ENCODE peak calls at places on chromosomes 7 and 10, in seven cellular contexts. X, H, K, Z, G, S and W are unnamed samples.

GRCh38 chr10:128367807-128368206 is 241.6 kb upstream of the MKI67 start:
- DNase-seq in X (no peak), H (no peak), K (no peak), Z (no peak), G (no peak), S (no peak), W (no peak)

GRCh38 chr7:20199015-20199737 is 18.0 kb downstream of the MACC1 start:
- DNase-seq in X (no peak), H (peak), K (peak), Z (peak), G (peak), S (peak), W (no peak)

GRCh38 chr7:155130493-155130892 is 60.4 kb downstream of the HTR5A start:
- DNase-seq in X (no peak), H (no peak), K (no peak), Z (no peak), G (no peak), S (no peak), W (no peak)

GRCh38 chr10:30786131-30786530 is 156.6 kb upstream of the LYZL2 start:
- DNase-seq in X (no peak), H (no peak), K (no peak), Z (no peak), G (no peak), S (peak), W (no peak)

GRCh38 chr10:104406715-104407517 is 53.3 kb downstream of the CFAP58 start:
- DNase-seq in X (no peak), H (no peak), K (no peak), Z (peak), G (peak), S (peak), W (no peak)

GRCh38 chr7:154832557-154833138 is 170.3 kb downstream of the PAXIP1 start:
- DNase-seq in X (no peak), H (no peak), K (no peak), Z (no peak), G (no peak), S (no peak), W (peak)

GRCh38 chr10:63636812-63637211 is 115.6 kb downstream of the REEP3 start:
- DNase-seq in X (no peak), H (no peak), K (no peak), Z (no peak), G (no peak), S (no peak), W (no peak)

GRCh38 chr7:24346129-24346528 is 62.1 kb downstream of the NPY start:
- DNase-seq in X (no peak), H (no peak), K (no peak), Z (no peak), G (no peak), S (no peak), W (no peak)

GRCh38 chr7:12389089-12389700 is 14.5 kb downstream of the VWDE start:
- DNase-seq in X (no peak), H (peak), K (no peak), Z (peak), G (peak), S (peak), W (peak)

GRCh38 chr7:24905996-24906770 is 73.8 kb downstream of the OSBPL3 start:
- DNase-seq in X (no peak), H (no peak), K (no peak), Z (no peak), G (no peak), S (no peak), W (no peak)

GRCh38 chr10:97632949-97633884 is at the start of gene MORN4:
- DNase-seq in X (peak), H (peak), K (peak), Z (peak), G (peak), S (peak), W (peak)

GRCh38 chr10:97207131-97207530 is 21.4 kb upstream of the SLIT1 start:
- DNase-seq in X (no peak), H (no peak), K (no peak), Z (no peak), G (no peak), S (no peak), W (no peak)

GRCh38 chr7:28629216-28629848 is 217.0 kb downstream of the CREB5 start:
- DNase-seq in X (no peak), H (no peak), K (no peak), Z (peak), G (peak), S (peak), W (no peak)

GRCh38 chr7:135467207-135467711 is 42.6 kb downstream of the CNOT4 start:
- DNase-seq in X (no peak), H (no peak), K (no peak), Z (no peak), G (no peak), S (no peak), W (no peak)

GRCh38 chr10:125006921-125007391 is 65.0 kb downstream of the ZRANB1 start:
- DNase-seq in X (peak), H (peak), K (peak), Z (peak), G (peak), S (no peak), W (no peak)

GRCh38 chr7:132234751-132235150 is 341.5 kb downstream of the PLXNA4 start:
- DNase-seq in X (no peak), H (no peak), K (no peak), Z (peak), G (no peak), S (peak), W (no peak)

GRCh38 chr10:26621889-26622681 is 75.4 kb upstream of the PDSS1 start:
- DNase-seq in X (peak), H (peak), K (peak), Z (peak), G (no peak), S (peak), W (no peak)

GRCh38 chr10:31340343-31340742 is 21.3 kb downstream of the ZEB1 start:
- DNase-seq in X (no peak), H (no peak), K (no peak), Z (peak), G (no peak), S (no peak), W (no peak)

GRCh38 chr7:451255-452229 is 68.1 kb downstream of the PDGFA start:
- DNase-seq in X (peak), H (no peak), K (peak), Z (no peak), G (no peak), S (no peak), W (no peak)

GRCh38 chr10:107423903-107424302 is 259.4 kb upstream of the SORCS1 start:
- DNase-seq in X (no peak), H (no peak), K (no peak), Z (no peak), G (no peak), S (no peak), W (no peak)

DNA sequence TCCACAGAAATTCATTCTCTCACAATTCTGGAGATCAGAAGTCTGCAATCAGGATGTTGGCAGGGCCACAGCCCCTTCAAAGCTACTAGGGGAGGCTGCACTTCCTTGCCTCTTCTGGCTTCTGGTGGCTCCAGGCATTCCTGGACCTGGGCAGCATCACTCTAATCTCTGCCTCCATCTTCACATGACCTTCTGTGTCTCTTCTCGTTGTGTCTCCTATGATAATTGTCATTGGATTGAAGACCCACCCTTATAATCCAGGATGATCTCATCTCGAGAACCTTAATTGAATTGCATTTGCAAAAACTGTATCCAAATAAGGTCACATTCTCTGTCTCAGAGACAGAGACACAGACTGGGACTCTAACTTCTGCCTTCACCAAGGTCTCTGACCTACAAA is 84.6 kb upstream of the C7orf33 start:
- DNase-seq in X (no peak), H (no peak), K (no peak), Z (no peak), G (no peak), S (no peak), W (no peak)
- H3K4me3 ChIP-seq in X (no peak), H (no peak), K (no peak), Z (no peak), G (no peak), S (no peak), W (no peak)

GRCh38 chr7:105581066-105581811 is at the start of gene EFCAB10:
- DNase-seq in X (peak), H (peak), K (peak), Z (peak), G (no peak), S (peak), W (peak)
- H3K4me3 ChIP-seq in X (peak), H (no peak), K (peak), Z (peak), G (peak), S (peak), W (peak)

GRCh38 chr7:5481241-5482019 is 57.8 kb upstream of the TNRC18 start:
- DNase-seq in X (peak), H (no peak), K (peak), Z (no peak), G (no peak), S (no peak), W (peak)
- H3K4me3 ChIP-seq in X (no peak), H (no peak), K (no peak), Z (no peak), G (no peak), S (no peak), W (no peak)

DNA sequence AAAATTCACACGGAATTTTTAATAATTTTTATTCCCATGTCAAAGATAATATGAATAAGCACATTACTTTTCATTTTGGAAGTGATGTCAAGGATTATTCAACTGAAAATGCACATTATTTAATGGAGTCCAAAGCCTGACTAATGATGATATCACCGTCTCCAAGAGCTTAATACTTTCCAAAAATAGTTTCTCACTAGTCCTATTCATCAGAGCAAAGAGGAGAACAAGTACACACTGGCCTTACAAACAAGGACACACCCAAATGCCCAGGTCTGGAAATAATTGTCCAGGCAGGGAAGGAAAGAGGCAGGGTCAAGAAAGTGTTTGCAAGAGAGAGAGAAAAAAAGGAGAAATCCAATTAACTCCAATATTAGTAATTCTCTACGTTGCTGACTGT is 216.8 kb upstream of the CCDC6 start:
- DNase-seq in X (no peak), H (no peak), K (no peak), Z (peak), G (peak), S (peak), W (no peak)
- H3K4me3 ChIP-seq in X (no peak), H (no peak), K (no peak), Z (no peak), G (no peak), S (no peak), W (no peak)